ENCODE peak calls at places on chromosome 21, in nine cellular contexts. D, E, N, I, A, L, F, G and X are unnamed samples.

GRCh38 chr21:44785620-44786344 is 15.8 kb downstream of the UBE2G2 start:
- DNase-seq in I (no peak), G (no peak), D (peak; percentile 87), E (peak; percentile 38), L (no peak), A (no peak), F (no peak), N (no peak), X (no peak)

GRCh38 chr21:17911628-17912027 is 92.5 kb upstream of the C21orf91 start:
- DNase-seq in A (no peak), N (no peak), F (no peak), D (no peak), I (no peak), E (no peak), G (no peak), L (no peak), X (no peak)

GRCh38 chr21:37899141-37899540 is 17.1 kb downstream of the KCNJ6 start:
- DNase-seq in L (no peak), A (no peak), I (no peak), G (no peak), D (no peak), F (no peak), E (no peak), N (no peak), X (no peak)

GRCh38 chr21:35811115-35811806 is 249.1 kb downstream of the SETD4 start:
- DNase-seq in A (no peak), F (no peak), I (no peak), N (no peak), L (no peak), G (no peak), D (no peak), E (no peak), X (no peak)

GRCh38 chr21:46184625-46185555 is 631 bp upstream of the SPATC1L start:
- DNase-seq in G (peak; percentile 85), I (peak; percentile 55), A (peak; percentile 92), L (peak; percentile 97), E (peak; percentile 66), F (peak; percentile 79), N (peak; percentile 93), D (peak; percentile 55), X (no peak)

GRCh38 chr21:45478115-45478801 is 64.0 kb downstream of the SLC19A1 start:
- DNase-seq in D (peak; percentile 23), G (peak; percentile 90), N (no peak), A (peak; percentile 72), F (peak; percentile 74), L (peak; percentile 49), E (peak; percentile 41), I (no peak), X (peak; percentile 43)

GRCh38 chr21:31909772-31910470 is 37.1 kb downstream of the HUNK start:
- DNase-seq in A (no peak), E (no peak), L (no peak), F (no peak), N (no peak), D (no peak), G (no peak), I (no peak), X (no peak)

GRCh38 chr21:44521301-44521927 is 18.6 kb downstream of the KRTAP10-1 start:
- DNase-seq in E (no peak), D (no peak), F (no peak), G (no peak), A (peak; percentile 25), I (no peak), L (no peak), N (peak; percentile 52), X (no peak)

GRCh38 chr21:42796327-42797062 is 82.8 kb downstream of the WDR4 start:
- DNase-seq in G (no peak), A (no peak), N (no peak), F (no peak), D (no peak), L (no peak), E (no peak), I (no peak), X (no peak)

GRCh38 chr21:36699546-36700294 is 805 bp downstream of the SIM2 start:
- DNase-seq in G (peak; percentile 51), N (no peak), L (no peak), F (no peak), E (no peak), A (no peak), I (no peak), D (no peak), X (no peak)

GRCh38 chr21:23968722-23969647 is 1638.3 kb downstream of the MRPL39 start:
- DNase-seq in I (peak; percentile 6), N (no peak), L (no peak), F (no peak), A (no peak), E (peak; percentile 87), D (peak; percentile 45), G (peak; percentile 42), X (no peak)

GRCh38 chr21:32415451-32415850 is 2.9 kb downstream of the EVA1C start:
- DNase-seq in L (no peak), G (no peak), I (no peak), N (no peak), D (no peak), E (no peak), A (no peak), F (no peak), X (no peak)

GRCh38 chr21:26389971-26390641 is 183.0 kb downstream of the CYYR1 start:
- DNase-seq in A (no peak), G (no peak), F (no peak), D (no peak), I (no peak), L (no peak), N (no peak), E (no peak), X (no peak)

GRCh38 chr21:41373769-41374168 is 11.9 kb downstream of the MX2 start:
- DNase-seq in I (no peak), D (no peak), E (no peak), N (peak; percentile 35), A (peak; percentile 13), F (no peak), G (no peak), L (no peak), X (no peak)

GRCh38 chr21:35578350-35578782 is 482.0 kb downstream of the SETD4 start:
- DNase-seq in F (no peak), L (no peak), I (no peak), E (no peak), G (no peak), D (no peak), N (no peak), A (no peak), X (no peak)

GRCh38 chr21:34815831-34816700 is 147.3 kb downstream of the CLIC6 start:
- DNase-seq in I (no peak), N (no peak), D (no peak), E (no peak), F (no peak), G (no peak), L (no peak), A (no peak), X (no peak)

GRCh38 chr21:45135868-45136267 is 61.5 kb downstream of the ADARB1 start:
- DNase-seq in N (peak; percentile 84), G (no peak), E (no peak), L (no peak), I (no peak), A (no peak), F (no peak), D (no peak), X (no peak)

GRCh38 chr21:26116456-26117011 is 54.0 kb downstream of the APP start:
- DNase-seq in E (no peak), L (no peak), N (no peak), F (no peak), I (no peak), A (no peak), G (no peak), D (no peak), X (no peak)

GRCh38 chr21:42156690-42157605 is 62.0 kb upstream of the ABCG1 start:
- DNase-seq in L (peak; percentile 94), A (no peak), E (no peak), G (no peak), N (no peak), F (peak; percentile 82), D (no peak), I (no peak), X (no peak)

GRCh38 chr21:35504277-35504676 is 455.2 kb upstream of the RUNX1 start:
- DNase-seq in L (no peak), A (no peak), I (no peak), G (no peak), D (no peak), F (no peak), N (no peak), E (no peak), X (no peak)

GRCh38 chr21:36630485-36631206 is 68.3 kb upstream of the SIM2 start:
- DNase-seq in G (peak; percentile 74), I (no peak), D (peak; percentile 68), N (no peak), F (no peak), A (no peak), L (peak; percentile 15), E (peak; percentile 24), X (no peak)

GRCh38 chr21:46237474-46237873 is 8.9 kb upstream of the LSS start:
- DNase-seq in A (no peak), L (no peak), N (no peak), I (no peak), E (no peak), D (no peak), G (no peak), F (no peak), X (no peak)

GRCh38 chr21:32917392-32918135 is 108.2 kb upstream of the OLIG2 start:
- DNase-seq in D (no peak), A (no peak), F (no peak), I (no peak), G (no peak), L (peak; percentile 45), E (no peak), N (no peak), X (no peak)